ENCODE peak calls at places on chromosomes 4 and X, in eight cellular contexts. One of them, this sample, is unnamed.

GRCh38 chr4:168177546-168178149 is 85.3 kb downstream of the ANXA10 start:
- DNase-seq in upper lobe of right lung: no peak
- DNase-seq in caudate nucleus: no peak
- DNase-seq in MCF 10A: no peak
- DNase-seq in MV-4-11: no peak
- DNase-seq in effector memory CD4-positive, alpha-beta T cell: no peak
- DNase-seq in GM04503: no peak
- DNase-seq in NCI-H345: no peak
- DNase-seq in this sample: no peak

GRCh38 chr4:136336479-136336878 is 1195.8 kb downstream of the PCDH18 start:
- DNase-seq in upper lobe of right lung: no peak
- DNase-seq in caudate nucleus: no peak
- DNase-seq in MCF 10A: no peak
- DNase-seq in MV-4-11: no peak
- DNase-seq in effector memory CD4-positive, alpha-beta T cell: no peak
- DNase-seq in GM04503: no peak
- DNase-seq in NCI-H345: no peak
- DNase-seq in this sample: no peak

GRCh38 chr4:123102897-123103489 is 180.6 kb upstream of the NUDT6 start:
- DNase-seq in upper lobe of right lung: no peak
- DNase-seq in caudate nucleus: no peak
- DNase-seq in MCF 10A: peak; percentile 49
- DNase-seq in MV-4-11: peak; percentile 30
- DNase-seq in effector memory CD4-positive, alpha-beta T cell: no peak
- DNase-seq in GM04503: no peak
- DNase-seq in NCI-H345: no peak
- DNase-seq in this sample: no peak

GRCh38 chr4:7222521-7222920 is 30.2 kb downstream of the SORCS2 start:
- DNase-seq in upper lobe of right lung: no peak
- DNase-seq in caudate nucleus: no peak
- DNase-seq in MCF 10A: no peak
- DNase-seq in MV-4-11: no peak
- DNase-seq in effector memory CD4-positive, alpha-beta T cell: no peak
- DNase-seq in GM04503: no peak
- DNase-seq in NCI-H345: no peak
- DNase-seq in this sample: no peak

GRCh38 chr4:8046925-8047541 is 107.4 kb upstream of the AFAP1 start:
- DNase-seq in upper lobe of right lung: no peak
- DNase-seq in caudate nucleus: no peak
- DNase-seq in MCF 10A: no peak
- DNase-seq in MV-4-11: no peak
- DNase-seq in effector memory CD4-positive, alpha-beta T cell: no peak
- DNase-seq in GM04503: no peak
- DNase-seq in NCI-H345: no peak
- DNase-seq in this sample: no peak

GRCh38 chrX:120450163-120450562 is 18.9 kb downstream of the LAMP2 start:
- DNase-seq in upper lobe of right lung: no peak
- DNase-seq in caudate nucleus: no peak
- DNase-seq in MCF 10A: peak; percentile 32
- DNase-seq in MV-4-11: peak; percentile 53
- DNase-seq in effector memory CD4-positive, alpha-beta T cell: no peak
- DNase-seq in GM04503: no peak
- DNase-seq in NCI-H345: no peak
- DNase-seq in this sample: no peak

GRCh38 chr4:109998867-109999303 is 86.2 kb downstream of the EGF start:
- DNase-seq in upper lobe of right lung: no peak
- DNase-seq in caudate nucleus: no peak
- DNase-seq in MCF 10A: peak; percentile 75
- DNase-seq in MV-4-11: peak; percentile 55
- DNase-seq in effector memory CD4-positive, alpha-beta T cell: peak; percentile 9
- DNase-seq in GM04503: no peak
- DNase-seq in NCI-H345: peak; percentile 49
- DNase-seq in this sample: peak; percentile 24

GRCh38 chr4:15104825-15105224 is 102.5 kb downstream of the CPEB2 start:
- DNase-seq in upper lobe of right lung: no peak
- DNase-seq in caudate nucleus: no peak
- DNase-seq in MCF 10A: no peak
- DNase-seq in MV-4-11: peak; percentile 66
- DNase-seq in effector memory CD4-positive, alpha-beta T cell: no peak
- DNase-seq in GM04503: no peak
- DNase-seq in NCI-H345: no peak
- DNase-seq in this sample: no peak

GRCh38 chr4:92953462-92953861 is 649.7 kb downstream of the GRID2 start:
- DNase-seq in upper lobe of right lung: no peak
- DNase-seq in caudate nucleus: no peak
- DNase-seq in MCF 10A: no peak
- DNase-seq in MV-4-11: no peak
- DNase-seq in effector memory CD4-positive, alpha-beta T cell: no peak
- DNase-seq in GM04503: no peak
- DNase-seq in NCI-H345: no peak
- DNase-seq in this sample: no peak

GRCh38 chrX:118632862-118633261 is 94.5 kb upstream of the IL13RA1 start:
- DNase-seq in upper lobe of right lung: no peak
- DNase-seq in caudate nucleus: no peak
- DNase-seq in MCF 10A: no peak
- DNase-seq in MV-4-11: peak; percentile 33
- DNase-seq in effector memory CD4-positive, alpha-beta T cell: no peak
- DNase-seq in GM04503: no peak
- DNase-seq in NCI-H345: no peak
- DNase-seq in this sample: no peak

GRCh38 chr4:159420162-159421057 is 317.5 kb downstream of the RAPGEF2 start:
- DNase-seq in upper lobe of right lung: no peak
- DNase-seq in caudate nucleus: no peak
- DNase-seq in MCF 10A: no peak
- DNase-seq in MV-4-11: no peak
- DNase-seq in effector memory CD4-positive, alpha-beta T cell: no peak
- DNase-seq in GM04503: no peak
- DNase-seq in NCI-H345: no peak
- DNase-seq in this sample: no peak